ENCODE peak calls at places on chromosomes 11 and 22, in five cellular contexts. N is colonic mucosa; D is naive thymus-derived CD4-positive, alpha-beta T cell; Q is ascending aorta; C is kidney. J is an unnamed sample.

GRCh38 chr11:90476442-90477007 is 253.7 kb upstream of the CHORDC1 start:
- DNase-seq in D (peak; percentile 8), Q (no peak), N (no peak), C (no peak), J (no peak)

GRCh38 chr11:77147668-77148321 is 19.7 kb downstream of the MYO7A start:
- DNase-seq in Q (no peak), N (peak; percentile 60), C (peak; percentile 68), D (no peak), J (peak; percentile 20)

GRCh38 chr11:107808526-107808925 is 50.1 kb downstream of the SLC35F2 start:
- DNase-seq in N (no peak), C (no peak), Q (no peak), D (no peak), J (no peak)

GRCh38 chr11:74755395-74755995 is 6.8 kb downstream of the RNF169 start:
- DNase-seq in Q (no peak), D (no peak), C (no peak), N (no peak), J (no peak)

GRCh38 chr11:11313426-11313825 is 39.6 kb downstream of the CSNK2A3 start:
- DNase-seq in Q (peak; percentile 16), C (no peak), N (no peak), D (no peak), J (no peak)

GRCh38 chr11:120667281-120667680 is 155.7 kb downstream of the GRIK4 start:
- DNase-seq in C (no peak), Q (no peak), D (no peak), N (no peak), J (no peak)

GRCh38 chr22:44595841-44596341 is 97.9 kb upstream of the RTL6 start:
- DNase-seq in D (no peak), Q (no peak), C (no peak), N (no peak), J (no peak)

GRCh38 chr11:124863137-124863825 is 2.0 kb upstream of the ROBO3 start:
- DNase-seq in C (peak; percentile 82), D (no peak), N (no peak), Q (no peak), J (no peak)

GRCh38 chr22:49772692-49773091 is 55.0 kb downstream of the BRD1 start:
- DNase-seq in N (no peak), Q (no peak), D (no peak), C (peak; percentile 61), J (no peak)

GRCh38 chr11:67267188-67268035 is 1.1 kb downstream of the GRK2 start:
- DNase-seq in D (peak; percentile 39), C (peak; percentile 84), Q (no peak), N (peak; percentile 83), J (no peak)

GRCh38 chr11:85946221-85946620 is 91.0 kb downstream of the CCDC83 start:
- DNase-seq in N (no peak), C (no peak), Q (no peak), D (no peak), J (no peak)

GRCh38 chr11:3738241-3738640 is 59.1 kb downstream of the NUP98 start:
- DNase-seq in C (no peak), N (no peak), Q (no peak), D (no peak), J (no peak)

GRCh38 chr11:80595011-80595410 is 1154.2 kb upstream of the TENM4 start:
- DNase-seq in D (no peak), C (no peak), Q (no peak), N (no peak), J (no peak)

GRCh38 chr11:126111458-126112116 is 48.9 kb upstream of the CDON start:
- DNase-seq in N (no peak), D (no peak), C (no peak), Q (no peak), J (no peak)

GRCh38 chr11:120739780-120740179 is 228.2 kb downstream of the GRIK4 start:
- DNase-seq in D (no peak), Q (no peak), C (no peak), N (no peak), J (no peak)

GRCh38 chr11:89443366-89444303 is 47.5 kb downstream of the NOX4 start:
- DNase-seq in C (no peak), Q (no peak), D (no peak), N (no peak), J (no peak)

GRCh38 chr22:43389227-43389836 is 22.5 kb upstream of the MPPED1 start:
- DNase-seq in D (no peak), C (peak; percentile 16), N (no peak), Q (no peak), J (no peak)
- H3K9me3 ChIP-seq in D (no peaks in the 10 kb centered on the region), C (peaks cover 4% of the 10 kb centered on the region), N (no peaks in the 10 kb centered on the region), Q (no peaks in the 10 kb centered on the region), J (no peaks in the 10 kb centered on the region)

GRCh38 chr11:134501406-134502152 is 89.5 kb upstream of the B3GAT1 start:
- DNase-seq in Q (no peak), N (no peak), D (no peak), C (peak; percentile 50), J (no peak)
- H3K9me3 ChIP-seq in Q (no peaks in the 10 kb centered on the region), N (no peaks in the 10 kb centered on the region), D (no peaks in the 10 kb centered on the region), C (no peaks in the 10 kb centered on the region), J (no peaks in the 10 kb centered on the region)

GRCh38 chr22:11325767-11326166 is 4202.2 kb upstream of the OR11H1 start:
- DNase-seq in C (no peak), Q (no peak), D (no peak), N (no peak), J (no peak)
- H3K9me3 ChIP-seq in C (peaks cover 3% of the 10 kb centered on the region), Q (peaks cover 3% of the 10 kb centered on the region), D (no peaks in the 10 kb centered on the region), N (no peaks in the 10 kb centered on the region), J (no peaks in the 10 kb centered on the region)

GRCh38 chr22:47625531-47626427 is 863.3 kb downstream of the TBC1D22A start:
- DNase-seq in C (peak; percentile 59), N (no peak), Q (no peak), D (no peak), J (no peak)
- H3K9me3 ChIP-seq in C (no peaks in the 10 kb centered on the region), N (no peaks in the 10 kb centered on the region), Q (no peaks in the 10 kb centered on the region), D (no peaks in the 10 kb centered on the region), J (no peaks in the 10 kb centered on the region)

DNA sequence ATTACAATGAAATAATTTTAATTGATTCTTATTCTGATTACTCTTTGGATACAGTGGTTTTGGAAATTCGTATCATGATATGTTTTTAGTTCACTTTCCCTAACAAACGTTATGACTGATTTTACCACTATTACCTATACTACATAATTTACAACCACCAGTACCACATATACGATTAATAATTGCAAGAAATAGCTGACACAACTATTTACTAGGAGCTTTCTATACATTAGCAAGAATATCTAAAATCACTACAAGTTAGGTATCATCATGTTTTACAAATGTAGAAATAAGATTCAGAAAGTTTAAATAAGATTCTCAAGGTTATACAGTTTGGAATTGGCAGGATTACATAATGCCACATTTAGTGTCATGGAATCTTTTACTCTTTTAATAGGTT is 1401.1 kb upstream of the RAG2 start:
- DNase-seq in D (no peak), Q (no peak), C (no peak), N (no peak), J (no peak)
- H3K9me3 ChIP-seq in D (no peaks in the 10 kb centered on the region), Q (no peaks in the 10 kb centered on the region), C (no peaks in the 10 kb centered on the region), N (no peaks in the 10 kb centered on the region), J (no peaks in the 10 kb centered on the region)

GRCh38 chr22:40367342-40367741 is 3.1 kb upstream of the SGSM3 start:
- DNase-seq in Q (no peak), C (no peak), N (peak; percentile 77), D (no peak), J (no peak)

GRCh38 chr22:40361100-40361499 is 9.3 kb upstream of the SGSM3 start:
- DNase-seq in C (no peak), Q (no peak), N (no peak), D (no peak), J (no peak)

GRCh38 chr22:40364431-40364830 is 6.0 kb upstream of the SGSM3 start:
- DNase-seq in N (no peak), Q (no peak), D (no peak), C (no peak), J (no peak)

GRCh38 chr22:40368016-40368415 is 2.4 kb upstream of the SGSM3 start:
- DNase-seq in N (no peak), C (no peak), Q (no peak), D (no peak), J (no peak)

DNA sequence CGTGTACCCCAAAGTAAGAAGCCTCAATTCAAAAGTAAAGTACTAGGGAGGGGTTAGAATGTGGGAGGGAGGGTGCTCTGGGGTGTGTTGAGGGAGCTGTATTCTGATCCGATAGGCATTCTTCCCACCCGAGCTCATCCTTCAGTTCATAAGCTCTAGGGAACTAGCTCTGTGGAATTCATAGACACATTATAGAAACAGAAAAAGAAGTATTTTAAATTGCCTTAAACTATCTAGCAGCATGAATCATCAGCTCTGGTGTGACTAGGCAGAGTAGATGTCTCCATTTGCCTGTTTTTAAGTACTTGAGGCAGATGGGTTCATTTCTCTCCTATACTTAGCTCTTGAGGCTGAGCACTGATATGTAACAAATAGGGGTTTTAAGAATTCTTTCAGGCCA is 7.3 kb upstream of the SGSM3 start:
- DNase-seq in D (no peak), C (no peak), Q (no peak), N (no peak), J (no peak)
- H3K9me3 ChIP-seq in D (no peaks in the 10 kb centered on the region), C (no peaks in the 10 kb centered on the region), Q (no peaks in the 10 kb centered on the region), N (no peaks in the 10 kb centered on the region), J (no peaks in the 10 kb centered on the region)

GRCh38 chr22:48505891-48506290 is 1321.8 kb downstream of the BRD1 start:
- DNase-seq in Q (no peak), C (peak; percentile 43), D (no peak), N (no peak), J (no peak)

GRCh38 chr22:48507171-48507570 is 1320.5 kb downstream of the BRD1 start:
- DNase-seq in D (no peak), C (no peak), N (no peak), Q (no peak), J (no peak)

GRCh38 chr22:48504519-48505140 is 1323.0 kb downstream of the BRD1 start:
- DNase-seq in D (no peak), Q (no peak), N (no peak), C (peak; percentile 53), J (no peak)

GRCh38 chr22:48507595-48508350 is 1319.9 kb downstream of the BRD1 start:
- DNase-seq in C (no peak), N (no peak), D (no peak), Q (no peak), J (no peak)

GRCh38 chr22:48506506-48507145 is 1321.0 kb downstream of the BRD1 start:
- DNase-seq in Q (no peak), D (no peak), C (peak; percentile 58), N (no peak), J (no peak)
- H3K9me3 ChIP-seq in Q (no peaks in the 10 kb centered on the region), D (no peaks in the 10 kb centered on the region), C (no peaks in the 10 kb centered on the region), N (no peaks in the 10 kb centered on the region), J (no peaks in the 10 kb centered on the region)

J was measured in T-helper 17 cell.